ENCODE peak calls at places on chromosomes 6 and 20, in five cellular contexts. One of them, this sample, is unnamed. For H3K4me1, the result is how much of the 10 kb centered on the place peaks cover.

GRCh38 chr6:45795678-45796077 is 220.0 kb downstream of the CLIC5 start:
- DNase-seq in pancreas: no peak
- DNase-seq in effector memory CD4-positive, alpha-beta T cell: no peak
- DNase-seq in right atrium auricular region: no peak
- DNase-seq in small intestine: no peak
- DNase-seq in this sample: no peak

GRCh38 chr20:52924411-52925271 is 47.5 kb upstream of the TSHZ2 start:
- DNase-seq in pancreas: no peak
- DNase-seq in effector memory CD4-positive, alpha-beta T cell: no peak
- DNase-seq in right atrium auricular region: no peak
- DNase-seq in small intestine: no peak
- DNase-seq in this sample: no peak

GRCh38 chr20:33653218-33653899 is 8.8 kb upstream of the C20orf144 start:
- DNase-seq in pancreas: peak
- DNase-seq in effector memory CD4-positive, alpha-beta T cell: no peak
- DNase-seq in right atrium auricular region: peak
- DNase-seq in small intestine: peak
- DNase-seq in this sample: no peak

GRCh38 chr6:157228421-157229218 is 94.7 kb downstream of the TMEM242 start:
- DNase-seq in pancreas: no peak
- DNase-seq in effector memory CD4-positive, alpha-beta T cell: no peak
- DNase-seq in right atrium auricular region: peak
- DNase-seq in small intestine: no peak
- DNase-seq in this sample: no peak

GRCh38 chr6:28543671-28544131 is 18.0 kb downstream of the GPX5 start:
- DNase-seq in pancreas: no peak
- DNase-seq in effector memory CD4-positive, alpha-beta T cell: no peak
- DNase-seq in right atrium auricular region: no peak
- DNase-seq in small intestine: no peak
- DNase-seq in this sample: no peak

GRCh38 chr6:85676086-85676729 is 33.5 kb upstream of the SYNCRIP start:
- DNase-seq in pancreas: no peak
- DNase-seq in effector memory CD4-positive, alpha-beta T cell: no peak
- DNase-seq in right atrium auricular region: no peak
- DNase-seq in small intestine: no peak
- DNase-seq in this sample: no peak

GRCh38 chr20:11724112-11724511 is 193.6 kb upstream of the BTBD3 start:
- DNase-seq in pancreas: no peak
- DNase-seq in effector memory CD4-positive, alpha-beta T cell: no peak
- DNase-seq in right atrium auricular region: no peak
- DNase-seq in small intestine: no peak
- DNase-seq in this sample: no peak

GRCh38 chr6:108565091-108565766 is 4.5 kb downstream of the FOXO3 start:
- DNase-seq in pancreas: no peak
- DNase-seq in effector memory CD4-positive, alpha-beta T cell: no peak
- DNase-seq in right atrium auricular region: no peak
- DNase-seq in small intestine: peak
- DNase-seq in this sample: no peak

GRCh38 chr6:391559-392440 is at the start of gene IRF4:
- DNase-seq in pancreas: no peak
- DNase-seq in effector memory CD4-positive, alpha-beta T cell: peak
- DNase-seq in right atrium auricular region: no peak
- DNase-seq in small intestine: no peak
- DNase-seq in this sample: peak

GRCh38 chr6:168314948-168315347 is 4.6 kb downstream of the DACT2 start:
- DNase-seq in pancreas: no peak
- DNase-seq in effector memory CD4-positive, alpha-beta T cell: no peak
- DNase-seq in right atrium auricular region: no peak
- DNase-seq in small intestine: no peak
- DNase-seq in this sample: no peak

GRCh38 chr20:53935353-53936084 is 134.9 kb downstream of the BCAS1 start:
- DNase-seq in pancreas: no peak
- DNase-seq in effector memory CD4-positive, alpha-beta T cell: no peak
- DNase-seq in right atrium auricular region: no peak
- DNase-seq in small intestine: no peak
- DNase-seq in this sample: no peak

GRCh38 chr6:150830409-150831165 is 34.9 kb upstream of the MTHFD1L start:
- DNase-seq in pancreas: no peak
- DNase-seq in effector memory CD4-positive, alpha-beta T cell: no peak
- DNase-seq in right atrium auricular region: no peak
- DNase-seq in small intestine: no peak
- DNase-seq in this sample: no peak

GRCh38 chr6:95087394-95088097 is 489.8 kb upstream of the MANEA start:
- DNase-seq in pancreas: no peak
- DNase-seq in effector memory CD4-positive, alpha-beta T cell: no peak
- DNase-seq in right atrium auricular region: no peak
- DNase-seq in small intestine: no peak
- DNase-seq in this sample: no peak

GRCh38 chr6:165827190-165827518 is 164.1 kb upstream of the PDE10A start:
- DNase-seq in pancreas: no peak
- DNase-seq in effector memory CD4-positive, alpha-beta T cell: no peak
- DNase-seq in right atrium auricular region: no peak
- DNase-seq in small intestine: no peak
- DNase-seq in this sample: no peak

GRCh38 chr6:169407338-169407737 is 153.7 kb upstream of the THBS2 start:
- DNase-seq in pancreas: no peak
- DNase-seq in effector memory CD4-positive, alpha-beta T cell: no peak
- DNase-seq in right atrium auricular region: no peak
- DNase-seq in small intestine: no peak
- DNase-seq in this sample: no peak

GRCh38 chr20:18857640-18858039 is 44.1 kb downstream of the SCP2D1 start:
- DNase-seq in pancreas: no peak
- DNase-seq in effector memory CD4-positive, alpha-beta T cell: no peak
- DNase-seq in right atrium auricular region: no peak
- DNase-seq in small intestine: no peak
- DNase-seq in this sample: no peak

GRCh38 chr6:90100059-90100665 is 196.5 kb downstream of the BACH2 start:
- DNase-seq in pancreas: no peak
- DNase-seq in effector memory CD4-positive, alpha-beta T cell: no peak
- DNase-seq in right atrium auricular region: no peak
- DNase-seq in small intestine: no peak
- DNase-seq in this sample: no peak

GRCh38 chr20:10571313-10571815 is 102.4 kb downstream of the JAG1 start:
- DNase-seq in pancreas: no peak
- DNase-seq in effector memory CD4-positive, alpha-beta T cell: no peak
- DNase-seq in right atrium auricular region: no peak
- DNase-seq in small intestine: no peak
- DNase-seq in this sample: no peak

GRCh38 chr6:52937908-52938307 is 28.4 kb upstream of the GSTA3 start:
- DNase-seq in pancreas: no peak
- DNase-seq in effector memory CD4-positive, alpha-beta T cell: no peak
- DNase-seq in right atrium auricular region: no peak
- DNase-seq in small intestine: no peak
- DNase-seq in this sample: no peak

GRCh38 chr20:3764659-3765058 is 2.9 kb downstream of the ADISSP start:
- DNase-seq in pancreas: no peak
- DNase-seq in effector memory CD4-positive, alpha-beta T cell: no peak
- DNase-seq in right atrium auricular region: no peak
- DNase-seq in small intestine: no peak
- DNase-seq in this sample: no peak

GRCh38 chr20:53883098-53883762 is 187.2 kb downstream of the BCAS1 start:
- DNase-seq in pancreas: no peak
- DNase-seq in effector memory CD4-positive, alpha-beta T cell: no peak
- DNase-seq in right atrium auricular region: no peak
- DNase-seq in small intestine: no peak
- DNase-seq in this sample: no peak

GRCh38 chr6:27492776-27493175 is 19.9 kb upstream of the ZNF184 start:
- DNase-seq in pancreas: no peak
- DNase-seq in effector memory CD4-positive, alpha-beta T cell: no peak
- DNase-seq in right atrium auricular region: no peak
- DNase-seq in small intestine: no peak
- DNase-seq in this sample: no peak

GRCh38 chr6:169618526-169619490 is 83.0 kb downstream of the WDR27 start:
- DNase-seq in pancreas: no peak
- DNase-seq in effector memory CD4-positive, alpha-beta T cell: no peak
- DNase-seq in right atrium auricular region: no peak
- DNase-seq in small intestine: no peak
- DNase-seq in this sample: no peak

GRCh38 chr6:7341989-7342742 is 29.2 kb upstream of the SSR1 start:
- DNase-seq in pancreas: no peak
- DNase-seq in effector memory CD4-positive, alpha-beta T cell: no peak
- DNase-seq in right atrium auricular region: no peak
- DNase-seq in small intestine: no peak
- DNase-seq in this sample: no peak

GRCh38 chr20:58702161-58702510 is 9.5 kb downstream of the NPEPL1 start:
- DNase-seq in pancreas: no peak
- DNase-seq in effector memory CD4-positive, alpha-beta T cell: no peak
- DNase-seq in right atrium auricular region: no peak
- DNase-seq in small intestine: no peak
- DNase-seq in this sample: no peak

GRCh38 chr6:53593001-53593488 is 48.1 kb upstream of the GCLC start:
- DNase-seq in pancreas: no peak
- DNase-seq in effector memory CD4-positive, alpha-beta T cell: no peak
- DNase-seq in right atrium auricular region: no peak
- DNase-seq in small intestine: no peak
- DNase-seq in this sample: no peak

GRCh38 chr20:19647992-19648391 is 110.1 kb upstream of the RIN2 start:
- DNase-seq in pancreas: no peak
- DNase-seq in effector memory CD4-positive, alpha-beta T cell: no peak
- DNase-seq in right atrium auricular region: no peak
- DNase-seq in small intestine: no peak
- DNase-seq in this sample: no peak

GRCh38 chr6:106287215-106287614 is 38.3 kb downstream of the ATG5 start:
- DNase-seq in pancreas: no peak
- DNase-seq in effector memory CD4-positive, alpha-beta T cell: no peak
- DNase-seq in right atrium auricular region: no peak
- DNase-seq in small intestine: no peak
- DNase-seq in this sample: no peak

GRCh38 chr20:47680804-47681529 is 104.3 kb downstream of the SULF2 start:
- DNase-seq in pancreas: no peak
- DNase-seq in effector memory CD4-positive, alpha-beta T cell: no peak
- DNase-seq in right atrium auricular region: no peak
- DNase-seq in small intestine: peak
- DNase-seq in this sample: no peak

GRCh38 chr20:49420292-49420691 is 62.2 kb downstream of the KCNB1 start:
- DNase-seq in pancreas: no peak
- DNase-seq in effector memory CD4-positive, alpha-beta T cell: no peak
- DNase-seq in right atrium auricular region: no peak
- DNase-seq in small intestine: peak
- DNase-seq in this sample: no peak
- H3K4me1 ChIP-seq in pancreas: under half
- H3K4me1 ChIP-seq in effector memory CD4-positive, alpha-beta T cell: under half
- H3K4me1 ChIP-seq in right atrium auricular region: under half
- H3K4me1 ChIP-seq in small intestine: under half
- H3K4me1 ChIP-seq in this sample: under half

GRCh38 chr20:32114305-32114960 is 4.9 kb downstream of the TM9SF4 start:
- DNase-seq in pancreas: no peak
- DNase-seq in effector memory CD4-positive, alpha-beta T cell: no peak
- DNase-seq in right atrium auricular region: no peak
- DNase-seq in small intestine: no peak
- DNase-seq in this sample: no peak

GRCh38 chr20:32112862-32113261 is 3.3 kb downstream of the TM9SF4 start:
- DNase-seq in pancreas: no peak
- DNase-seq in effector memory CD4-positive, alpha-beta T cell: no peak
- DNase-seq in right atrium auricular region: peak
- DNase-seq in small intestine: peak
- DNase-seq in this sample: peak

GRCh38 chr20:32113861-32114260 is 4.3 kb downstream of the TM9SF4 start:
- DNase-seq in pancreas: no peak
- DNase-seq in effector memory CD4-positive, alpha-beta T cell: no peak
- DNase-seq in right atrium auricular region: no peak
- DNase-seq in small intestine: no peak
- DNase-seq in this sample: no peak

GRCh38 chr20:32116079-32116521 is 6.6 kb downstream of the TM9SF4 start:
- DNase-seq in pancreas: no peak
- DNase-seq in effector memory CD4-positive, alpha-beta T cell: no peak
- DNase-seq in right atrium auricular region: no peak
- DNase-seq in small intestine: no peak
- DNase-seq in this sample: no peak

DNA sequence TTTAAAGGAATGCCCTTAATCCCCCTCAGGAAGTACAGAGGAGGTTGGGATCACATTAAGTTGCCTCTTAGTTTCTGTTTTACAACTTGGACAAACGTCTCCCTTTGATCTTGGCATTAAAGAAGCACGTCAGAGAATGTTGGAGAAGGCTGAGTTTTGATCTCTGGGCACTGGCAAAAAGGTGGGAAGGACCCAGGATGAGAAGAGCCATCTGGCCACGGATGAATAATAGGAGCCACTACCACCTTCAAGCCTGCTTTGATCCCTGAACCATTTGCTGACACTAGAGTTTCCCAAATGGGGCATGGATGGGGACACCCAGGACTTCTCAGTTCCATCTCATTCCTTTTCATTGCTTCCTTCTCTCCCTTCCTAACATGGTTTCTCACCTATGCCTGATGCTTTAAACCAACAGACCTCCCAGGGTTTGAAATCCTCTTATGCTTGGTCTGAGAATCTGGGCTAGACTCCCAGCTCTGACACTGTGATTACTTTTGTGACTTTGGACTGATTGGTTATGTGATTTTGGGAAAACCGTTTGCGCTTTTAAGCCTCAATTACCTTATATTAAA is 5.8 kb downstream of the TM9SF4 start:
- DNase-seq in pancreas: no peak
- DNase-seq in effector memory CD4-positive, alpha-beta T cell: no peak
- DNase-seq in right atrium auricular region: no peak
- DNase-seq in small intestine: no peak
- DNase-seq in this sample: no peak
- H3K4me1 ChIP-seq in pancreas: under half
- H3K4me1 ChIP-seq in effector memory CD4-positive, alpha-beta T cell: under half
- H3K4me1 ChIP-seq in right atrium auricular region: under half
- H3K4me1 ChIP-seq in small intestine: under half
- H3K4me1 ChIP-seq in this sample: half or more

DNA sequence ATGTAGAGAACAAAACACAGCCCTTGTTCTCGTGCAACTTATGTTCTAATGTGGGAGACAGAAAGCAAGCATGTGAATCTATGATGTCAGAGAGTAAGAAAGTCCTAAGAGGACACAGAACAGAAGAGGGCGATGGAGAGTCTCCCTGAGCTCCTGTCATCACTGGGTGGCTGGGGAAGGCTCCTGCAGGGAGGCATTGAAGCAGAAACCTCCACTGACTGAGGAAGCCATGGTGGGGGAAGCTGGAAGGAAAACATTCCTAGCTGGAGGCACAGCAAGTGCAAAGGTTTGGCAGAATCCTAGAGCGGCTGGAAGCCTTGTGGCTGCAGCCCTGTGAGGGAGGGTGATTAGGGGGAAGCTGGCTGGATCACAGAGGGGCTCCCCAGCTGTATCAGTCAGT is 248.0 kb downstream of the CDH26 start:
- DNase-seq in pancreas: no peak
- DNase-seq in effector memory CD4-positive, alpha-beta T cell: no peak
- DNase-seq in right atrium auricular region: no peak
- DNase-seq in small intestine: no peak
- DNase-seq in this sample: no peak
- H3K4me1 ChIP-seq in pancreas: under half
- H3K4me1 ChIP-seq in effector memory CD4-positive, alpha-beta T cell: under half
- H3K4me1 ChIP-seq in right atrium auricular region: under half
- H3K4me1 ChIP-seq in small intestine: under half
- H3K4me1 ChIP-seq in this sample: under half

DNA sequence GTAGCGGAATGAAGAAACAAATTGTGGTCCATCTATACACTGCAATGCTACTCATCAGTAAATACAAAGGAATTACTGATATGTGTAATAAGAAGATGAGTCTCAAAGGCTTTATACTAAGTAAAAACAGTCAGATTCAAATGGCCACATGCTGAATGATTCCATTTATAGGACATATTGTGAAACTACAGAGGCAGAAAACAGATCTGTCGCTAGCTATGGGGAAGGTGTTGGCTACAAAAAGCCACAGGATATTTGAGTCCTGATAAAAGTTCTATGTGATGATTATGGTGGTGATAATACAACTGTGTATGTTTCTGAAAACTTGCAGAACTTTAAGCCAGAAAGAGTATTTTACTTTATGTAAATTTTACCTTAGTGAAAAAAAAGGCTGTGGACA is 313.2 kb downstream of the HDGFL1 start:
- DNase-seq in pancreas: no peak
- DNase-seq in effector memory CD4-positive, alpha-beta T cell: no peak
- DNase-seq in right atrium auricular region: no peak
- DNase-seq in small intestine: no peak
- DNase-seq in this sample: no peak
- H3K4me1 ChIP-seq in pancreas: under half
- H3K4me1 ChIP-seq in effector memory CD4-positive, alpha-beta T cell: under half
- H3K4me1 ChIP-seq in right atrium auricular region: under half
- H3K4me1 ChIP-seq in small intestine: under half
- H3K4me1 ChIP-seq in this sample: under half

This sample was measured in psoas muscle.